ENCODE peak calls at places on chromosomes 12 and 14, in ten cellular contexts. F, J, U, W, S, N, T, P, B and K are unnamed samples.

GRCh38 chr14:85535916-85536834 is 6.2 kb downstream of the FLRT2 start:
- DNase-seq in B (peak), S (no peak), N (peak), F (no peak), P (peak), W (no peak), U (peak), J (peak), T (no peak), K (no peak)

GRCh38 chr12:69435644-69436043 is 34.5 kb upstream of the FRS2 start:
- DNase-seq in U (peak), P (no peak), J (no peak), W (no peak), F (no peak), T (no peak), B (no peak), N (peak), S (no peak), K (no peak)

GRCh38 chr14:69263364-69263763 is 3.4 kb downstream of the GALNT16 start:
- DNase-seq in N (peak), B (no peak), F (peak), S (peak), P (peak), U (peak), W (peak), T (no peak), J (no peak), K (no peak)

GRCh38 chr12:116919247-116919671 is 8.5 kb downstream of the FBXW8 start:
- DNase-seq in F (peak), P (no peak), W (no peak), N (no peak), T (peak), S (no peak), J (no peak), U (no peak), B (no peak), K (no peak)

GRCh38 chr12:115838952-115839351 is 438.5 kb downstream of the MED13L start:
- DNase-seq in T (no peak), S (no peak), J (peak), F (no peak), U (no peak), B (no peak), N (no peak), P (no peak), W (no peak), K (no peak)

GRCh38 chr12:96198970-96199369 is 4.8 kb downstream of the ELK3 start:
- DNase-seq in U (peak), F (no peak), T (no peak), S (no peak), N (peak), P (peak), W (no peak), B (peak), J (no peak), K (peak)

GRCh38 chr12:89663577-89664357 is 44.9 kb downstream of the ATP2B1 start:
- DNase-seq in F (peak), N (peak), T (no peak), U (peak), J (no peak), W (no peak), B (no peak), S (no peak), P (no peak), K (no peak)

GRCh38 chr14:37142835-37143499 is 29.4 kb downstream of the SLC25A21 start:
- DNase-seq in J (no peak), S (no peak), U (peak), T (no peak), N (no peak), P (no peak), F (no peak), W (no peak), B (peak), K (no peak)

GRCh38 chr14:70871863-70872677 is 35.2 kb upstream of the PCNX1 start:
- DNase-seq in N (no peak), B (no peak), U (no peak), W (no peak), P (no peak), F (no peak), T (no peak), S (no peak), J (no peak), K (no peak)

GRCh38 chr14:54410215-54410614 is 13.4 kb downstream of the CDKN3 start:
- DNase-seq in W (no peak), B (no peak), F (no peak), U (no peak), T (no peak), S (no peak), N (no peak), P (no peak), J (no peak), K (no peak)

GRCh38 chr14:87888136-87888999 is 104.6 kb downstream of the GALC start:
- DNase-seq in P (no peak), W (peak), J (peak), T (peak), F (peak), B (peak), U (peak), S (peak), N (no peak), K (peak)

GRCh38 chr12:90959538-90960139 is 4.7 kb upstream of the CCER1 start:
- DNase-seq in N (peak), B (peak), F (peak), P (peak), U (peak), T (no peak), S (no peak), J (no peak), W (no peak), K (no peak)

DNA sequence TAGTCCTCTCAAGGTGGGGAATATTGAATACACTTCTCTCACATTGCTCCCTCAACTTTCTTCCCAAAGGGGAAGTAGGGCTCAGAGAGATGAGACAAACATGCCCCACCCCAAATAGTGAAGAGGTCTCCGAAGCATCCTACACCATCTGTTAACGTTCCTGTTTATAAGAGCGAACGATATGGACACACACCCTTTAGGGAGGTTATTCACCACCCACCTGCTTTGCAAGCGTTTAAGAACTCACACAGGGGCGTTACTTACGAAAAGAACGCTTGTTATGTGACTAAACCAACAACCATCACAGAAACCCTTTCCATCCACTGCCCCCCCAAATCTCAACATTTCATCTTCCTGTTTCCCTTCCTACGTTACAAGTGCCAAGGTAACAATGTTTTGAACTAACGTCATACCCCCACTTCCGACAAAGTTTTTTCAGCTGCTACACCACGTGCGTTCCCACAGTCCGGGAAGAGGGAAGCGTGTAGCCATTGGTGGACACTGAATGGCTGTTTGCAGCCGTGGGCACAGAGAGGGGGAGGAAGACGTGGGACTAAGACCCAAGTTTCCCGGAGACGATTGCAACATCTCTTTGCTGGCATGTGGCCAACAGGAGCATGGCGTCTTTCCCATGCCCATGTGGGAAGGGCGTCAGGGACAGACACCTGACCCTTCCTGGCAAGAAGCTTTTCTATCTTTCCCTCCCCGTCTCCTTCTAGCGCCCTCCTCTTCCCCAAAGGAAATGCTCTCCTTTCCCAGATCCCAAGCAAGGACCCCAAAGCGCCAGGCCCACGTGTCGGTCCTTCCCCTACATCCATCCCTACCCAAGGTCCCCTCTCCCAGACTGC is 1.2 kb downstream of the YBX3 start:
- DNase-seq in W (peak), T (peak), F (no peak), N (peak), P (peak), U (peak), S (peak), B (peak), J (no peak), K (peak)
- TF ChIP-seq CTCF in W (no peak), T (no peak), F (no peak), N (no peak), P (no peak), U (no peak), S (no peak), B (no peak), J (no peak), K (no peak)

GRCh38 chr14:23307687-23308644 is 1.3 kb downstream of the BCL2L2 start:
- DNase-seq in P (no peak), T (no peak), U (peak), B (peak), N (no peak), J (no peak), S (no peak), W (no peak), F (no peak), K (no peak)

GRCh38 chr14:23307146-23307447 is 464 bp downstream of the BCL2L2 start:
- DNase-seq in S (no peak), U (no peak), J (no peak), W (no peak), P (peak), B (no peak), F (no peak), T (no peak), N (no peak), K (no peak)

GRCh38 chr14:23310546-23310945 is 3.9 kb downstream of the BCL2L2 start:
- DNase-seq in B (no peak), J (no peak), N (no peak), T (no peak), U (no peak), W (no peak), P (no peak), S (no peak), F (no peak), K (no peak)

GRCh38 chr14:23306412-23307145 is at the start of gene BCL2L2:
- DNase-seq in N (peak), T (peak), B (peak), S (peak), P (peak), U (peak), W (peak), J (peak), F (peak), K (peak)

GRCh38 chr14:23308721-23309445 is 2.2 kb downstream of the BCL2L2 start:
- DNase-seq in U (no peak), B (no peak), N (no peak), W (no peak), S (no peak), J (no peak), F (no peak), T (no peak), P (no peak), K (no peak)
- H3K4me3 ChIP-seq in U (peak), B (no peak), N (peak), W (no peak), S (no peak), J (peak), F (no peak), T (no peak), P (peak), K (peak)

GRCh38 chr12:94208433-94208921 is 60.1 kb downstream of the PLXNC1 start:
- DNase-seq in U (no peak), W (no peak), S (no peak), T (no peak), F (no peak), P (no peak), B (no peak), N (no peak), J (peak), K (no peak)
- TF ChIP-seq CTCF in U (no peak), W (no peak), S (no peak), T (no peak), F (no peak), P (no peak), B (no peak), N (no peak), J (no peak), K (no peak)

DNA sequence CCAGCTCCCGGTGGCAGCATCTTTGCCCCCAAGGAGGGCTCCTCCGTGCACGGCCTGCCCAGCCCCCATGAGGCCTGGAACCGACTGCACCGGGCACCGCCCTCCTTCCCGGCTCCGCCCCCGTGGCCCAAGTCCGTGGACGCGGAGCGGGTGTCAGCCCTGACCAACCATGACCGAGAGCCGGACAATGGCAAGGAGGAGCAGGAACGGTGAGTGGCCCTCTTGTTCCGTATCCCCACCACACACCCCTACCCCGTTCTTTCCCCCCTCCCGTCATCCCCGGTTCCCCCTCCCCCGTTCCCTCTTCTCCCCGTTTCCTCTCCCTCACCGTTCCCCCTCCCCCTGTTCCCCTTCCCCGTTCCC is 28.3 kb downstream of the LRCOL1 start:
- DNase-seq in W (peak), T (no peak), F (no peak), N (no peak), P (no peak), B (no peak), J (peak), U (no peak), S (peak), K (no peak)
- H3K4me3 ChIP-seq in W (peak), T (no peak), F (no peak), N (peak), P (no peak), B (no peak), J (no peak), U (no peak), S (peak), K (no peak)

GRCh38 chr14:64952598-64953309 is 10.2 kb upstream of the GPX2 start:
- DNase-seq in T (no peak), N (no peak), S (no peak), W (no peak), U (no peak), B (peak), J (peak), P (no peak), F (no peak), K (no peak)
- TF ChIP-seq CTCF in T (no peak), N (no peak), S (no peak), W (no peak), U (no peak), B (no peak), J (peak), P (no peak), F (peak), K (no peak)

GRCh38 chr14:23054000-23054811 is 3.1 kb downstream of the CDH24 start:
- DNase-seq in J (peak), T (no peak), B (no peak), U (no peak), S (no peak), N (no peak), P (peak), W (no peak), F (peak), K (no peak)
- H3K4me3 ChIP-seq in J (no peak), T (no peak), B (no peak), U (no peak), S (no peak), N (no peak), P (no peak), W (no peak), F (no peak), K (no peak)

GRCh38 chr12:114479831-114480230 is 73.9 kb upstream of the TBX5 start:
- DNase-seq in N (no peak), T (no peak), W (no peak), B (no peak), F (no peak), S (no peak), P (peak), U (no peak), J (peak), K (no peak)

GRCh38 chr12:114480309-114481199 is 74.6 kb upstream of the TBX5 start:
- DNase-seq in B (no peak), S (no peak), W (no peak), J (peak), P (no peak), U (peak), N (peak), T (no peak), F (no peak), K (no peak)

GRCh38 chr12:114473717-114474116 is 67.8 kb upstream of the TBX5 start:
- DNase-seq in B (no peak), U (no peak), W (no peak), T (no peak), S (no peak), P (no peak), F (no peak), N (no peak), J (no peak), K (no peak)

GRCh38 chr12:114478891-114479290 is 72.9 kb upstream of the TBX5 start:
- DNase-seq in T (no peak), U (no peak), N (no peak), P (no peak), F (no peak), J (no peak), W (no peak), B (no peak), S (no peak), K (no peak)

GRCh38 chr12:114476159-114476558 is 70.2 kb upstream of the TBX5 start:
- DNase-seq in B (peak), F (no peak), P (no peak), J (peak), T (no peak), U (peak), S (no peak), W (no peak), N (peak), K (peak)
- TF ChIP-seq CTCF in B (peak), F (peak), P (peak), J (peak), T (no peak), U (peak), S (peak), W (no peak), N (peak), K (peak)

GRCh38 chr14:102666635-102667034 is 74.2 kb downstream of the RCOR1 start:
- DNase-seq in T (no peak), F (no peak), P (peak), S (no peak), N (no peak), U (no peak), J (no peak), B (no peak), W (no peak), K (no peak)
- H3K4me3 ChIP-seq in T (no peak), F (no peak), P (no peak), S (no peak), N (no peak), U (no peak), J (no peak), B (no peak), W (no peak), K (no peak)

GRCh38 chr14:22070119-22070982 is 396.7 kb upstream of the OR4E1 start:
- DNase-seq in U (no peak), S (peak), N (peak), J (peak), W (no peak), B (no peak), T (peak), F (no peak), P (no peak), K (no peak)
- TF ChIP-seq CTCF in U (no peak), S (no peak), N (no peak), J (peak), W (no peak), B (no peak), T (no peak), F (no peak), P (no peak), K (no peak)

GRCh38 chr12:131604146-131604844 is 106.6 kb upstream of the SFSWAP start:
- DNase-seq in P (peak), N (no peak), B (no peak), F (no peak), J (no peak), W (no peak), S (no peak), U (no peak), T (no peak), K (no peak)
- H3K4me3 ChIP-seq in P (no peak), N (no peak), B (no peak), F (no peak), J (no peak), W (no peak), S (no peak), U (no peak), T (no peak), K (no peak)